ENCODE peak calls at places on chromosomes 7 and 10, in five cellular contexts. T is left cardiac atrium, E is right cardiac atrium, G is NAMALWA, Q is heart left ventricle. U is an unnamed sample.

GRCh38 chr7:150988230-150989226 is 2.3 kb upstream of the NOS3 start:
- DNase-seq in T (peak; percentile 86), G (peak; percentile 86), E (peak; percentile 85), Q (peak; percentile 79), U (peak; percentile 82)

GRCh38 chr10:104090597-104090996 is 4.9 kb upstream of the COL17A1 start:
- DNase-seq in E (no peak), Q (no peak), T (no peak), G (no peak), U (no peak)

GRCh38 chr10:71078454-71079145 is 133.8 kb upstream of the UNC5B start:
- DNase-seq in T (no peak), E (no peak), Q (no peak), G (no peak), U (no peak)

GRCh38 chr10:4344544-4344994 is 481.4 kb upstream of the AKR1E2 start:
- DNase-seq in T (peak; percentile 75), G (no peak), E (peak; percentile 54), Q (peak; percentile 65), U (peak; percentile 89)

GRCh38 chr7:130938661-130939060 is 204.7 kb upstream of the KLF14 start:
- DNase-seq in T (no peak), E (no peak), G (no peak), Q (no peak), U (no peak)

GRCh38 chr10:70664702-70665195 is 7.6 kb upstream of the ADAMTS14 start:
- DNase-seq in E (no peak), Q (no peak), G (no peak), T (no peak), U (no peak)

GRCh38 chr10:72658696-72659400 is 33.0 kb upstream of the MICU1 start:
- DNase-seq in Q (no peak), T (no peak), G (no peak), E (no peak), U (no peak)

GRCh38 chr7:127765150-127765549 is 113.2 kb downstream of the SND1 start:
- DNase-seq in Q (no peak), E (no peak), G (no peak), T (no peak), U (no peak)

GRCh38 chr10:98097611-98098010 is 36.8 kb upstream of the R3HCC1L start:
- DNase-seq in T (no peak), Q (no peak), E (no peak), G (no peak), U (no peak)

GRCh38 chr10:86137561-86137960 is 229.0 kb downstream of the GRID1 start:
- DNase-seq in E (no peak), G (no peak), T (no peak), Q (no peak), U (no peak)

GRCh38 chr10:131814567-131815290 is 86.1 kb upstream of the PPP2R2D start:
- DNase-seq in T (no peak), Q (peak; percentile 55), G (no peak), E (no peak), U (peak; percentile 52)